ENCODE peak calls at places on chromosomes 3 and 15, in eight cellular contexts. V, E, A, R, W, B, Y and X are unnamed samples.

GRCh38 chr3:1214928-1215327 is 122.1 kb downstream of the CNTN6 start:
- DNase-seq in V (no peak), E (no peak), A (no peak), R (no peak), W (no peak), B (no peak), Y (no peak), X (no peak)

GRCh38 chr15:70783610-70784021 is 20.3 kb upstream of the UACA start:
- DNase-seq in V (no peak), E (peak; percentile 28), A (no peak), R (no peak), W (no peak), B (no peak), Y (no peak), X (no peak)

GRCh38 chr15:26887926-26888666 is 21.2 kb downstream of the GABRA5 start:
- DNase-seq in V (no peak), E (no peak), A (no peak), R (no peak), W (no peak), B (no peak), Y (no peak), X (peak; percentile 34)

GRCh38 chr3:56986347-56986746 is 74.1 kb upstream of the SPATA12 start:
- DNase-seq in V (no peak), E (no peak), A (no peak), R (peak; percentile 47), W (no peak), B (no peak), Y (no peak), X (no peak)

GRCh38 chr3:39275052-39275451 is 4.8 kb downstream of the CX3CR1 start:
- DNase-seq in V (no peak), E (peak; percentile 11), A (no peak), R (no peak), W (no peak), B (no peak), Y (no peak), X (no peak)

GRCh38 chr15:81221449-81221848 is 24.8 kb downstream of the IL16 start:
- DNase-seq in V (no peak), E (no peak), A (no peak), R (peak; percentile 32), W (no peak), B (no peak), Y (no peak), X (no peak)

GRCh38 chr3:126133606-126134005 is 46.8 kb downstream of the ALDH1L1 start:
- DNase-seq in V (no peak), E (no peak), A (peak; percentile 8), R (no peak), W (no peak), B (no peak), Y (no peak), X (peak; percentile 60)

GRCh38 chr3:22297436-22297835 is 546.4 kb upstream of the ZNF385D start:
- DNase-seq in V (no peak), E (no peak), A (no peak), R (no peak), W (no peak), B (no peak), Y (no peak), X (no peak)

GRCh38 chr3:21738283-21738682 is 12.7 kb downstream of the ZNF385D start:
- DNase-seq in V (no peak), E (no peak), A (no peak), R (no peak), W (no peak), B (no peak), Y (no peak), X (no peak)

GRCh38 chr3:73624363-73625123 is at the start of gene PDZRN3:
- DNase-seq in V (peak; percentile 43), E (peak; percentile 85), A (peak; percentile 83), R (peak; percentile 61), W (no peak), B (no peak), Y (peak; percentile 57), X (no peak)

GRCh38 chr3:145904138-145904537 is 256.8 kb downstream of the PLOD2 start:
- DNase-seq in V (no peak), E (no peak), A (no peak), R (no peak), W (no peak), B (no peak), Y (no peak), X (no peak)

GRCh38 chr15:69718916-69719315 is 266.3 kb downstream of the RPLP1 start:
- DNase-seq in V (no peak), E (no peak), A (no peak), R (no peak), W (peak; percentile 42), B (no peak), Y (no peak), X (no peak)

GRCh38 chr15:82093774-82094211 is 48.0 kb upstream of the MEX3B start:
- DNase-seq in V (no peak), E (no peak), A (no peak), R (no peak), W (no peak), B (no peak), Y (no peak), X (no peak)

GRCh38 chr3:157335677-157336076 is 101.0 kb upstream of the PTX3 start:
- DNase-seq in V (no peak), E (peak; percentile 78), A (no peak), R (no peak), W (no peak), B (no peak), Y (no peak), X (no peak)
- H3K4me3 ChIP-seq in V (no peak overlapping the region), E (no peak overlapping the region), A (no peak overlapping the region), R (no peak overlapping the region), W (no peak overlapping the region), B (no peak overlapping the region), Y (no peak overlapping the region), X (no peak overlapping the region)

DNA sequence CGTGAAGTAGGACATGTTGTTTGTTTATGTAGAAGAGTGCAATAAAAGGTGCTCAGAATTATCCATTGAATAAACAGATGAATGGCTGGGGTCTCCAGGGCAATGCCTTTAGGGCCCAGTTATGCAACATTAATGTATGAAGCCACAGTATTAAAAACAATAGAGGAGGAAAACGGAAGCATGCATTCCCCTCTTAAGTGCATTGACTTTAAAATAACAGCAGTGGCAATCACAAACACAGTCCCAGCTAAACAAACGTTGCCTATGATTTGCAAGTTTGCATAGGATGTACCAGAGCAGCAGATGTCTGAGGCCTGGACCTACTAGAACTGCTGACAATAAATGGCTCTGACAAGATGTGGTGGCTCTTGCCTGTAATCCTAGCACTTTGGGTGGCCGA is 60.6 kb upstream of the GCNT3 start:
- DNase-seq in V (no peak), E (no peak), A (no peak), R (no peak), W (no peak), B (no peak), Y (no peak), X (no peak)
- H3K4me1 ChIP-seq in V (peaks cover 1% of the 10 kb centered on the region), E (peaks cover 8% of the 10 kb centered on the region), A (no peaks in the 10 kb centered on the region), R (no peaks in the 10 kb centered on the region), W (no peaks in the 10 kb centered on the region), B (no peaks in the 10 kb centered on the region), Y (no peaks in the 10 kb centered on the region), X (no peaks in the 10 kb centered on the region)

GRCh38 chr15:79950247-79950646 is 20.7 kb downstream of the BCL2A1 start:
- DNase-seq in V (no peak), E (no peak), A (no peak), R (no peak), W (no peak), B (no peak), Y (no peak), X (no peak)

GRCh38 chr15:79943820-79944219 is 27.2 kb downstream of the BCL2A1 start:
- DNase-seq in V (no peak), E (no peak), A (no peak), R (no peak), W (no peak), B (no peak), Y (no peak), X (no peak)

GRCh38 chr15:79952329-79952728 is 18.7 kb downstream of the BCL2A1 start:
- DNase-seq in V (no peak), E (no peak), A (no peak), R (no peak), W (no peak), B (no peak), Y (no peak), X (no peak)

GRCh38 chr15:79944625-79945024 is 26.4 kb downstream of the BCL2A1 start:
- DNase-seq in V (no peak), E (no peak), A (no peak), R (no peak), W (no peak), B (no peak), Y (no peak), X (no peak)

GRCh38 chr15:79948095-79948695 is 22.8 kb downstream of the BCL2A1 start:
- DNase-seq in V (no peak), E (peak; percentile 7), A (no peak), R (no peak), W (no peak), B (no peak), Y (no peak), X (no peak)
- H3K4me3 ChIP-seq in V (no peak overlapping the region), E (no peak overlapping the region), A (no peak overlapping the region), R (no peak overlapping the region), W (no peak overlapping the region), B (no peak overlapping the region), Y (no peak overlapping the region), X (no peak overlapping the region)

GRCh38 chr15:101187820-101188516 is 63.9 kb downstream of the CHSY1 start:
- DNase-seq in V (no peak), E (peak; percentile 84), A (no peak), R (peak; percentile 50), W (no peak), B (no peak), Y (no peak), X (no peak)
- H3K4me1 ChIP-seq in V (peaks cover 9% of the 10 kb centered on the region), E (peaks cover 10% of the 10 kb centered on the region), A (no peaks in the 10 kb centered on the region), R (peaks cover 12% of the 10 kb centered on the region), W (no peaks in the 10 kb centered on the region), B (peaks cover 26% of the 10 kb centered on the region), Y (peaks cover 7% of the 10 kb centered on the region), X (peaks cover 87% of the 10 kb centered on the region)

DNA sequence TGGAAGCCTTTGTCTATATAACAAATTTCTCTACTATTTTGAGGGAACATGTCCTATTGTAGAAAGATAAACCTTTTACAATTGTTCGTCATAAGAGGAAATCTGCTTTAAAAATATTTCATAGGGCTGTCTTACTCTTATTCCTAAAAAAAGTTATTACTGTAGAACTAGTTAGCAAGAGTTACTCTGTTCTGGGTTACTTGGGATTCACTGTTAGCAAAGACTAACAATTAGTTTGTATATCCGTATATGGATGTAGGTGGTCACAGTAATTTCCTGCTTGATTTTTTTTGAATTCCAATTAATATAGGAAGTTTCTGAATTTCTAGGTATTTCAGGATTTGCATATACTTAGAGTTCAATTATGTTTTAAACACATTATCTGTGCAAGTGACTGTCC is 413.5 kb downstream of the RBMS3 start:
- DNase-seq in V (no peak), E (no peak), A (no peak), R (no peak), W (no peak), B (no peak), Y (no peak), X (no peak)
- H3K4me3 ChIP-seq in V (no peak overlapping the region), E (no peak overlapping the region), A (no peak overlapping the region), R (no peak overlapping the region), W (no peak overlapping the region), B (no peak overlapping the region), Y (no peak overlapping the region), X (no peak overlapping the region)

GRCh38 chr3:44982817-44983216 is 6.8 kb downstream of the EXOSC7 start:
- DNase-seq in V (no peak), E (no peak), A (no peak), R (no peak), W (no peak), B (no peak), Y (no peak), X (no peak)
- H3K4me1 ChIP-seq in V (no peaks in the 10 kb centered on the region), E (no peaks in the 10 kb centered on the region), A (no peaks in the 10 kb centered on the region), R (peaks cover 2% of the 10 kb centered on the region), W (peaks cover 1% of the 10 kb centered on the region), B (peaks cover 61% of the 10 kb centered on the region), Y (peaks cover 29% of the 10 kb centered on the region), X (peaks cover 21% of the 10 kb centered on the region)

GRCh38 chr3:50299929-50300680 is 900 bp upstream of the HYAL3 start:
- DNase-seq in V (no peak), E (no peak), A (peak; percentile 36), R (no peak), W (peak; percentile 26), B (no peak), Y (no peak), X (no peak)
- H3K4me3 ChIP-seq in V (no peak overlapping the region), E (no peak overlapping the region), A (peak overlapping the region; percentile 46), R (peak overlapping the region; percentile 30), W (peak overlapping the region; percentile 78), B (peak overlapping the region; percentile 57), Y (peak overlapping the region; percentile 67), X (peak overlapping the region; percentile 70)